ENCODE peak calls at places on chromosomes 12 and 14, in six cellular contexts. E is activated naive CD4-positive, alpha-beta T cell treated with anti-CD3 and anti-CD28 coated beads for 36 hours; Y is left ventricle myocardium inferior; J is activated CD8-positive, alpha-beta memory T cell treated with anti-CD3 and anti-CD28 coated beads, Interleukin-2, amount 10 ng/mL, durations not matched to agents 7 days and 5 days; M is ELR; G is HFF-Myc. K is an unnamed sample.

GRCh38 chr12:10101042-10101579 is 2.3 kb upstream of the CLEC1A start:
- DNase-seq in E (no peak), Y (no peak), J (no peak), M (peak), G (peak), K (peak)

GRCh38 chr12:53493610-53494391 is 5.5 kb downstream of the MAP3K12 start:
- DNase-seq in E (no peak), Y (no peak), J (no peak), M (no peak), G (no peak), K (no peak)

GRCh38 chr12:44972746-44973421 is 78.0 kb downstream of the DBX2 start:
- DNase-seq in E (no peak), Y (no peak), J (no peak), M (peak), G (no peak), K (peak)

GRCh38 chr12:110403975-110404675 is 617 bp upstream of the ANAPC7 start:
- DNase-seq in E (peak), Y (peak), J (peak), M (peak), G (peak), K (peak)

GRCh38 chr12:103279444-103279843 is 216.3 kb downstream of the C12orf42 start:
- DNase-seq in E (no peak), Y (no peak), J (no peak), M (no peak), G (no peak), K (no peak)

GRCh38 chr14:54594531-54594930 is 27.6 kb downstream of the SAMD4A start:
- DNase-seq in E (no peak), Y (no peak), J (no peak), M (peak), G (no peak), K (peak)

GRCh38 chr12:24696800-24697199 is 252.1 kb downstream of the BCAT1 start:
- DNase-seq in E (no peak), Y (no peak), J (no peak), M (no peak), G (no peak), K (no peak)

GRCh38 chr12:131003676-131004075 is 50.0 kb downstream of the ADGRD1 start:
- DNase-seq in E (no peak), Y (no peak), J (no peak), M (no peak), G (no peak), K (no peak)

GRCh38 chr14:69694730-69695663 is 71.9 kb upstream of the SRSF5 start:
- DNase-seq in E (no peak), Y (no peak), J (no peak), M (no peak), G (no peak), K (no peak)

GRCh38 chr14:99037777-99038176 is 234.2 kb downstream of the BCL11B start:
- DNase-seq in E (no peak), Y (no peak), J (no peak), M (no peak), G (no peak), K (no peak)

GRCh38 chr12:12714276-12715001 is 2.7 kb upstream of the CDKN1B start:
- DNase-seq in E (peak), Y (no peak), J (peak), M (peak), G (no peak), K (peak)

GRCh38 chr12:123533672-123534643 is at the start of gene RILPL1:
- DNase-seq in E (peak), Y (peak), J (peak), M (peak), G (no peak), K (peak)

K was measured in M059J.